ENCODE peak calls at places on chromosomes 4 and X, in four cellular contexts. Q, D, E and P are unnamed samples.

GRCh38 chr4:48267574-48267973 is 2.1 kb downstream of the TEC start:
- DNase-seq in Q (no peak), E (no peak), D (no peak), P (no peak)

GRCh38 chrX:40096395-40097091 is 1.2 kb downstream of the BCOR start:
- DNase-seq in E (peak; percentile 61), Q (peak; percentile 45), D (no peak), P (no peak)

GRCh38 chr4:173057906-173058305 is 110.7 kb upstream of the GALNT7 start:
- DNase-seq in E (no peak), D (no peak), Q (peak; percentile 12), P (no peak)

GRCh38 chr4:56742080-56742871 is 61.2 kb upstream of the HOPX start:
- DNase-seq in E (no peak), Q (peak; percentile 19), D (no peak), P (no peak)

GRCh38 chr4:57355066-57355465 is 244.9 kb upstream of the IGFBP7 start:
- DNase-seq in Q (no peak), D (no peak), E (no peak), P (no peak)

GRCh38 chr4:152485726-152486276 is 50.1 kb downstream of the FBXW7 start:
- DNase-seq in Q (peak; percentile 94), D (no peak), E (no peak), P (no peak)

GRCh38 chrX:149567621-149568417 is 18.1 kb upstream of the HSFX3 start:
- DNase-seq in Q (no peak), E (no peak), D (no peak), P (no peak)

GRCh38 chr4:158302076-158302866 is 92.0 kb downstream of the TMEM144 start:
- DNase-seq in E (no peak), Q (peak; percentile 80), D (no peak), P (no peak)

GRCh38 chr4:76804060-76804459 is 93.9 kb downstream of the SOWAHB start:
- DNase-seq in D (no peak), Q (no peak), E (no peak), P (no peak)

GRCh38 chrX:152259150-152259549 is 120.8 kb upstream of the MAGEA10 start:
- DNase-seq in Q (no peak), E (no peak), D (no peak), P (no peak)

GRCh38 chr4:89915151-89915550 is 20.5 kb downstream of the MMRN1 start:
- DNase-seq in E (no peak), D (no peak), Q (no peak), P (no peak)

GRCh38 chr4:148445903-148446261 is 3.7 kb upstream of the NR3C2 start:
- DNase-seq in D (no peak), E (no peak), Q (no peak), P (peak; percentile 27)

GRCh38 chr4:23909671-23910070 is 19.8 kb upstream of the PPARGC1A start:
- DNase-seq in E (no peak), D (no peak), Q (no peak), P (no peak)

GRCh38 chrX:129934461-129934860 is 28.5 kb downstream of the UTP14A start:
- DNase-seq in D (no peak), E (no peak), Q (no peak), P (no peak)

DNA sequence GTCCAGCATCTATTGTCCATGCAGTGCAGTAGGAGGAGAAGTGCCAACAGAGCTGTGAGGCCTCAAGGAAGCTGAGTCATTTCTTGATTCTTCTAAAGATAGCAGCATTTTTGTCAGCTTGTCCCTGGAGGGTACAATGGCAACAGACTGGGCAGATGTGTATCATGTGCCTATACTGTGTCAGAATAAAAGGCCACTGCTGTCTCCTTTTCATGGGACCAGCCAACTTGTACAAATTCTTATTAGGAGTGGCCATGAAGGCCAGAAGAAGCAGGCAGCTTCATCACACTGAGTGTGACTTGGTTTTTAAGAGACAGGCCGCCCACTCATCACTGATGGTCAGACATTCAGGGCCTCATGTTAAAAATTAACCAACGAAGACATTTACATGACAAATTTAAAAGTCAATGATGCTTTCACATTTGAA is 185.0 kb upstream of the FAM241A start:
- DNase-seq in D (no peak), Q (no peak), E (no peak), P (no peak)
- H4K91ac ChIP-seq in D (no peak overlapping the region), Q (no peak overlapping the region), E (no peak overlapping the region), P (no peak overlapping the region)

DNA sequence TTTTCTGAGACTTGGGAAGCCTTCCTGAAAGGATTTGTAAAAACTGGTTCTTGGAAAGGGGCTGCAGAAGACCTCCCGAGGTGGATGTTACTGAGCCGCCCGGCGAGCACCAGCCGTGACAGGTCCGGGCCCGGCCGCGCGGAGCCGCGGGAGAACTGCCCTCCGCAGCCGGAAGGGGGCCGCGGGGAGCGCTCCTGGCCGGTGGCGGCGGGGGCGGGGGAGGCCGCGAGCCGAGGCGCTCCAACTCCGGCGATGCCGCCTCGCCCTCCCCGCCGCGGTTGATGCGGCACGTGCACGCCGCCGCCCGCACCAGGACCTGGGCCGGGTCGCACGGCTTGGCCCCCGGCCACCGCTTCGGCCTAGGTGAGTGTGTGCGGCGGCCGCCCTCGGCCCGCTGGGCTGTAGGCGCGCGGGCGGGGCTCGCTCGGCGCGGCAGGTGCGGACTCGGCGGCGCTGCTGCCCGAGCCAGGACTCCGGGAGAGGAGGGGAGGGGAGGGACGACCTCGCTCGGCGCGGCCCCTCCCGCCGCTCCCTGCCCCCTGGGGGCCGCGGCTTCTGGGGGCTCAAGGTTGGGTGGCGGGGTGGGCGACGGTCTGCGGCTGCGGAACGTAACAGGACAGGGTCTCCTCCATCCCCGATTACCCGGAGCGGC is 1.7 kb downstream of the SPRY1 start:
- DNase-seq in Q (peak; percentile 62), E (peak; percentile 65), D (no peak), P (peak; percentile 54)
- H3K14ac ChIP-seq in Q (peak overlapping the region; percentile 78), E (peak overlapping the region; percentile 86), D (no peak overlapping the region), P (peak overlapping the region; percentile 87)

DNA sequence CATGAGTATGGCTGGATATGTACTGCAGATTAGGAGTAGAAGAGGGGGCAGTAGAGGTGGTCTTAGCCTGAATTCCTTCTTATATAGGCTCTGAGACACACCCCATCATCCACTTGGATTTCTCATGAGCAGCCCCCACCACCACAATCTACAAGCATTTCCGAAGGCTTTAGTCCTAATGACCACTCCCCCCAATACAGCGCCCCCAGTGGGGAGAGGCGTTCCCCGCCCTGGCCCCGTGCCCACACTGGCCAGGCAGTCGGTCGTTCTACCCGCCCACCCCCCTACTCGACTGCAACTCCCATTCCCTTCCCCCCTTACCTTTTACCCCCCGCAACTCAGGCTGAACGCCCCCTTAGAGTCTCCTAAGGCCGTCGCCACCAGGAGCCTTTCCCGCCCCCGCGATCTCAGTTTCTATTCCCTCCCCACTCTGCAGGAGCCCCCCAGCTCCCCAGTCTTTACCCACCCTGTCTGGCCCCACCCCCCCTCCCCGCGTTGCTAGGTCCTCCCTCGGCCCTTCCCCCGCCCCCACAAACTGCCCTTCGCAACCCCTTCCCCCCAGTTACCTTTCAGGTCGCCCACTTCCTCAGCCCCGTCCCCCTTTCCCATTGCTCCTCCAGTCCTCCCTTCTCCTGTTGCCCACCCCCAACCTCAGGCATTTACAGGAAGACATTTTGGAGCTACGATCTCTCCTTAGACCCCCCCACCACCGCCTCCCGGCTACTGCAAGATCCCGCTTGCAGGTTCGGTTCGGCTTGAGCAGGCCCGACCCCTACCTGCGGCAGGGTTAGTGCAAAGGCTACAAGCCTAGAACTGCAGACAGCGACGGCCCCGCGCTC is 468 bp downstream of the ZMYM3 start:
- DNase-seq in D (no peak), Q (peak; percentile 13), E (peak; percentile 51), P (peak; percentile 15)
- H4K91ac ChIP-seq in D (no peak overlapping the region), Q (peak overlapping the region; percentile 91), E (no peak overlapping the region), P (no peak overlapping the region)

GRCh38 chr4:113979157-113979972 is at the start of gene ARSJ:
- DNase-seq in E (peak; percentile 69), Q (peak; percentile 88), D (peak; percentile 25), P (peak; percentile 63)

GRCh38 chr4:113978105-113978504 is 1.3 kb downstream of the ARSJ start:
- DNase-seq in Q (no peak), E (no peak), D (no peak), P (no peak)

GRCh38 chr4:113978561-113979156 is 788 bp downstream of the ARSJ start:
- DNase-seq in E (peak; percentile 56), D (no peak), Q (peak; percentile 18), P (no peak)

GRCh38 chr4:113975578-113975977 is 3.9 kb downstream of the ARSJ start:
- DNase-seq in D (no peak), Q (no peak), E (no peak), P (no peak)

GRCh38 chr4:113976937-113977855 is 2.3 kb downstream of the ARSJ start:
- DNase-seq in E (no peak), Q (peak; percentile 31), D (no peak), P (no peak)
- H3K14ac ChIP-seq in E (no peak overlapping the region), Q (peak overlapping the region; percentile 84), D (no peak overlapping the region), P (no peak overlapping the region)

GRCh38 chrX:4043951-4044350 is 330.5 kb upstream of the PRKX start:
- DNase-seq in E (no peak), D (no peak), Q (no peak), P (no peak)
- H4K91ac ChIP-seq in E (no peak overlapping the region), D (no peak overlapping the region), Q (no peak overlapping the region), P (no peak overlapping the region)